ENCODE peak calls at places on chromosomes 3 and 15, in eight cellular contexts. C, P, Z, A, W, H, K and R are unnamed samples.
A peak's percentile ranks its signal among the peaks of the same experiment; 100 is the strongest.

GRCh38 chr15:80371924-80372323 is 32.3 kb upstream of the ARNT2 start:
- DNase-seq in W (no peak), C (no peak), Z (no peak), K (no peak), P (no peak), A (no peak), H (no peak), R (no peak)

GRCh38 chr3:86978111-86978528 is 12.8 kb downstream of the VGLL3 start:
- DNase-seq in A (no peak), H (no peak), W (no peak), P (no peak), Z (no peak), C (no peak), K (no peak), R (no peak)

GRCh38 chr3:168047190-168047795 is 48.4 kb downstream of the GOLIM4 start:
- DNase-seq in K (no peak), C (no peak), H (no peak), Z (peak; percentile 64), W (peak; percentile 83), P (no peak), A (no peak), R (peak; percentile 12)

GRCh38 chr15:62060896-62061280 is 641 bp upstream of the VPS13C start:
- DNase-seq in H (no peak), K (no peak), A (no peak), Z (no peak), P (no peak), W (peak; percentile 7), C (no peak), R (no peak)

GRCh38 chr3:52763466-52763865 is 7.3 kb downstream of the NEK4 start:
- DNase-seq in Z (no peak), P (no peak), C (no peak), A (no peak), K (no peak), W (no peak), H (no peak), R (no peak)

GRCh38 chr15:96046620-96047240 is 283.8 kb upstream of the NR2F2 start:
- DNase-seq in Z (no peak), A (no peak), P (no peak), W (no peak), H (no peak), C (no peak), K (no peak), R (no peak)

GRCh38 chr3:160797306-160797705 is 41.3 kb downstream of the PPM1L start:
- DNase-seq in A (no peak), W (no peak), Z (no peak), P (no peak), C (no peak), H (no peak), K (no peak), R (no peak)

GRCh38 chr3:69082805-69083204 is 1.9 kb upstream of the ARL6IP5 start:
- DNase-seq in Z (peak; percentile 60), A (peak; percentile 41), P (peak; percentile 31), W (peak; percentile 78), C (peak; percentile 63), H (peak; percentile 31), K (no peak), R (no peak)

GRCh38 chr15:41950505-41950904 is 21.9 kb downstream of the EHD4 start:
- DNase-seq in H (no peak), Z (no peak), P (no peak), C (no peak), A (no peak), K (no peak), W (no peak), R (no peak)

GRCh38 chr3:187020376-187020775 is 90.0 kb downstream of the ST6GAL1 start:
- DNase-seq in A (no peak), H (no peak), W (no peak), P (no peak), Z (no peak), K (no peak), C (no peak), R (no peak)

GRCh38 chr3:182067423-182067822 is 355.7 kb downstream of the SOX2 start:
- DNase-seq in C (no peak), W (no peak), K (no peak), P (no peak), A (no peak), H (no peak), Z (no peak), R (no peak)

GRCh38 chr15:60326824-60327654 is 70.7 kb downstream of the ANXA2 start:
- DNase-seq in P (no peak), K (no peak), A (peak; percentile 11), C (no peak), Z (no peak), W (peak; percentile 59), H (no peak), R (peak; percentile 54)